ENCODE peak calls at places on chromosomes 12 and 14, in four cellular contexts. One of them, this sample, is unnamed.

GRCh38 chr12:129911437-129912049 is 7.7 kb upstream of the TMEM132D start:
- DNase-seq in fibroblast of lung: peak; percentile 43
- DNase-seq in neural progenitor cell: peak; percentile 88
- DNase-seq in GM23248: peak; percentile 51
- DNase-seq in this sample: peak; percentile 23

GRCh38 chr12:85949253-85949652 is 75.2 kb downstream of the NTS start:
- DNase-seq in neural progenitor cell: peak; percentile 4
- DNase-seq in fibroblast of lung: no peak
- DNase-seq in GM23248: no peak
- DNase-seq in this sample: no peak

GRCh38 chr14:59564356-59564755 is 12.3 kb downstream of the CCDC175 start:
- DNase-seq in neural progenitor cell: peak; percentile 29
- DNase-seq in GM23248: no peak
- DNase-seq in fibroblast of lung: no peak
- DNase-seq in this sample: no peak

GRCh38 chr12:389138-390096 is at the start of gene KDM5A:
- DNase-seq in GM23248: peak; percentile 97
- DNase-seq in fibroblast of lung: peak; percentile 96
- DNase-seq in neural progenitor cell: peak; percentile 97
- DNase-seq in this sample: peak; percentile 96

GRCh38 chr12:85058339-85058738 is 22.2 kb downstream of the LRRIQ1 start:
- DNase-seq in GM23248: no peak
- DNase-seq in fibroblast of lung: no peak
- DNase-seq in neural progenitor cell: no peak
- DNase-seq in this sample: no peak

GRCh38 chr12:94831081-94831747 is 172.3 kb downstream of the NDUFA12 start:
- DNase-seq in fibroblast of lung: no peak
- DNase-seq in neural progenitor cell: no peak
- DNase-seq in GM23248: no peak
- DNase-seq in this sample: no peak

GRCh38 chr12:65510584-65511050 is 232.1 kb downstream of the MSRB3 start:
- DNase-seq in neural progenitor cell: peak; percentile 89
- DNase-seq in GM23248: no peak
- DNase-seq in fibroblast of lung: peak; percentile 63
- DNase-seq in this sample: peak; percentile 50

GRCh38 chr12:132066749-132067148 is 77.4 kb downstream of the DDX51 start:
- DNase-seq in fibroblast of lung: no peak
- DNase-seq in neural progenitor cell: no peak
- DNase-seq in GM23248: no peak
- DNase-seq in this sample: no peak

GRCh38 chr12:120855823-120856589 is 48.2 kb downstream of the SPPL3 start:
- DNase-seq in neural progenitor cell: no peak
- DNase-seq in GM23248: peak; percentile 32
- DNase-seq in fibroblast of lung: peak; percentile 23
- DNase-seq in this sample: no peak

GRCh38 chr12:8644345-8645248 is 18.0 kb downstream of the MFAP5 start:
- DNase-seq in neural progenitor cell: no peak
- DNase-seq in fibroblast of lung: no peak
- DNase-seq in GM23248: peak; percentile 16
- DNase-seq in this sample: no peak

GRCh38 chr12:101707131-101707782 is 9.8 kb downstream of the CHPT1 start:
- DNase-seq in GM23248: no peak
- DNase-seq in neural progenitor cell: no peak
- DNase-seq in fibroblast of lung: peak; percentile 74
- DNase-seq in this sample: peak; percentile 68

GRCh38 chr14:61121293-61121897 is 140.3 kb downstream of the SLC38A6 start:
- DNase-seq in GM23248: no peak
- DNase-seq in neural progenitor cell: no peak
- DNase-seq in fibroblast of lung: no peak
- DNase-seq in this sample: no peak

GRCh38 chr12:107042801-107043200 is 50.5 kb downstream of the CRY1 start:
- DNase-seq in GM23248: no peak
- DNase-seq in fibroblast of lung: no peak
- DNase-seq in neural progenitor cell: no peak
- DNase-seq in this sample: no peak

GRCh38 chr14:55399183-55399582 is 12.4 kb downstream of the ATG14 start:
- DNase-seq in fibroblast of lung: no peak
- DNase-seq in GM23248: no peak
- DNase-seq in neural progenitor cell: no peak
- DNase-seq in this sample: no peak

GRCh38 chr12:128026696-128027574 is 240.0 kb upstream of the TMEM132C start:
- DNase-seq in GM23248: no peak
- DNase-seq in neural progenitor cell: no peak
- DNase-seq in fibroblast of lung: no peak
- DNase-seq in this sample: no peak

GRCh38 chr12:87217486-87217885 is 811.7 kb downstream of the C12orf50 start:
- DNase-seq in GM23248: peak; percentile 0
- DNase-seq in fibroblast of lung: peak; percentile 23
- DNase-seq in neural progenitor cell: no peak
- DNase-seq in this sample: peak; percentile 8

GRCh38 chr12:70831538-70831937 is 89.0 kb downstream of the PTPRR start:
- DNase-seq in fibroblast of lung: peak; percentile 52
- DNase-seq in neural progenitor cell: peak; percentile 17
- DNase-seq in GM23248: peak; percentile 45
- DNase-seq in this sample: peak; percentile 46

GRCh38 chr12:120413901-120414695 is 23.8 kb upstream of the COX6A1 start:
- DNase-seq in GM23248: no peak
- DNase-seq in neural progenitor cell: peak; percentile 96
- DNase-seq in fibroblast of lung: no peak
- DNase-seq in this sample: no peak

GRCh38 chr14:22002860-22003284 is 329.3 kb upstream of the OR4E1 start:
- DNase-seq in fibroblast of lung: no peak
- DNase-seq in neural progenitor cell: peak; percentile 79
- DNase-seq in GM23248: peak; percentile 4
- DNase-seq in this sample: no peak

GRCh38 chr12:95143784-95144205 is 70.4 kb upstream of the NR2C1 start:
- DNase-seq in fibroblast of lung: peak; percentile 39
- DNase-seq in GM23248: peak; percentile 51
- DNase-seq in neural progenitor cell: no peak
- DNase-seq in this sample: peak; percentile 27

GRCh38 chr14:67410313-67410712 is 1.7 kb downstream of the PLEK2 start:
- DNase-seq in fibroblast of lung: no peak
- DNase-seq in GM23248: no peak
- DNase-seq in neural progenitor cell: no peak
- DNase-seq in this sample: no peak

GRCh38 chr12:1984759-1985158 is 19.5 kb downstream of the DCP1B start:
- DNase-seq in GM23248: no peak
- DNase-seq in fibroblast of lung: no peak
- DNase-seq in neural progenitor cell: no peak
- DNase-seq in this sample: no peak

GRCh38 chr12:52949413-52950331 is 754 bp downstream of the KRT18 start:
- DNase-seq in neural progenitor cell: peak; percentile 46
- DNase-seq in GM23248: peak; percentile 85
- DNase-seq in fibroblast of lung: peak; percentile 97
- DNase-seq in this sample: peak; percentile 95

GRCh38 chr14:24117179-24117578 is 2.4 kb upstream of the NRL start:
- DNase-seq in GM23248: no peak
- DNase-seq in neural progenitor cell: no peak
- DNase-seq in fibroblast of lung: no peak
- DNase-seq in this sample: no peak

GRCh38 chr14:29741909-29742401 is 185.7 kb downstream of the PRKD1 start:
- DNase-seq in GM23248: peak; percentile 46
- DNase-seq in neural progenitor cell: no peak
- DNase-seq in fibroblast of lung: peak; percentile 87
- DNase-seq in this sample: peak; percentile 84

GRCh38 chr14:76456200-76456599 is 80.3 kb downstream of the ESRRB start:
- DNase-seq in fibroblast of lung: no peak
- DNase-seq in GM23248: peak; percentile 39
- DNase-seq in neural progenitor cell: peak; percentile 82
- DNase-seq in this sample: no peak

GRCh38 chr12:101759396-101760047 is 20.3 kb upstream of the SYCP3 start:
- DNase-seq in GM23248: peak; percentile 66
- DNase-seq in fibroblast of lung: peak; percentile 15
- DNase-seq in neural progenitor cell: peak; percentile 46
- DNase-seq in this sample: peak; percentile 14

GRCh38 chr12:127120851-127121250 is 1146.1 kb upstream of the TMEM132C start:
- DNase-seq in GM23248: no peak
- DNase-seq in fibroblast of lung: no peak
- DNase-seq in neural progenitor cell: no peak
- DNase-seq in this sample: no peak

GRCh38 chr12:96908170-96908675 is 1.2 kb downstream of the NEDD1 start:
- DNase-seq in GM23248: peak; percentile 13
- DNase-seq in fibroblast of lung: no peak
- DNase-seq in neural progenitor cell: no peak
- DNase-seq in this sample: no peak

GRCh38 chr12:76083761-76084276 is 666 bp downstream of the NAP1L1 start:
- DNase-seq in GM23248: peak; percentile 83
- DNase-seq in fibroblast of lung: peak; percentile 74
- DNase-seq in neural progenitor cell: peak; percentile 95
- DNase-seq in this sample: peak; percentile 50

GRCh38 chr12:114671664-114672476 is 12.1 kb downstream of the TBX3 start:
- DNase-seq in fibroblast of lung: no peak
- DNase-seq in neural progenitor cell: peak; percentile 75
- DNase-seq in GM23248: peak; percentile 78
- DNase-seq in this sample: no peak

GRCh38 chr14:57833304-57833703 is 32.6 kb downstream of the SLC35F4 start:
- DNase-seq in neural progenitor cell: no peak
- DNase-seq in fibroblast of lung: peak; percentile 96
- DNase-seq in GM23248: peak; percentile 97
- DNase-seq in this sample: peak; percentile 94

GRCh38 chr12:106114084-106115068 is 24.4 kb downstream of the NUAK1 start:
- DNase-seq in fibroblast of lung: no peak
- DNase-seq in GM23248: peak; percentile 75
- DNase-seq in neural progenitor cell: no peak
- DNase-seq in this sample: no peak

GRCh38 chr14:102516531-102517411 is 7.2 kb upstream of the ANKRD9 start:
- DNase-seq in fibroblast of lung: no peak
- DNase-seq in neural progenitor cell: peak; percentile 83
- DNase-seq in GM23248: peak; percentile 55
- DNase-seq in this sample: no peak

GRCh38 chr12:49041036-49041880 is 19.3 kb downstream of the KMT2D start:
- DNase-seq in GM23248: no peak
- DNase-seq in neural progenitor cell: no peak
- DNase-seq in fibroblast of lung: no peak
- DNase-seq in this sample: no peak
- H3K9ac ChIP-seq in GM23248: no peak overlapping the region
- H3K9ac ChIP-seq in neural progenitor cell: no peak overlapping the region
- H3K9ac ChIP-seq in fibroblast of lung: no peak overlapping the region
- H3K9ac ChIP-seq in this sample: no peak overlapping the region

GRCh38 chr12:45878630-45879255 is 111.6 kb downstream of the SCAF11 start:
- DNase-seq in fibroblast of lung: peak; percentile 8
- DNase-seq in GM23248: peak; percentile 1
- DNase-seq in neural progenitor cell: no peak
- DNase-seq in this sample: no peak
- H3K9ac ChIP-seq in fibroblast of lung: no peak overlapping the region
- H3K9ac ChIP-seq in GM23248: no peak overlapping the region
- H3K9ac ChIP-seq in neural progenitor cell: no peak overlapping the region
- H3K9ac ChIP-seq in this sample: no peak overlapping the region

DNA sequence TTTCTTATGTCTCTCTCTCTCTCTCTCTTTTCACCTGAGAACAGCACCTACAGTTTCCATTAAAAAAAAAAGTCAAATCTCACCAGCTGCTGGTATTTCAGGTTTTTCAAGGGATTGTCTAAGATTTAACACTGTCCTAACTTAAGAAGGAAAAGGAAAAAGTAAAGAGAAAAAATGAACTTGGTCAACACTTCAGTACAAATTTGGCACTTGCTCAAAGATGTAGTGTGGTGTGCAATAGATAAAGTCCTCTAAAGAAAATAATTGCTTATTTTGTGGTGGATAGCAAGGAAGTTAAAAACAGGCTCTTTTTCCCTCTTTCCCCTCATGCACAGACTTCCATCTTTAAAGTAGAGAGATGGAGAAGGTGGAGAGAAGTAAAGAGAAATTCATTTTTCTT is 416.2 kb downstream of the SOX5 start:
- DNase-seq in fibroblast of lung: no peak
- DNase-seq in GM23248: no peak
- DNase-seq in neural progenitor cell: no peak
- DNase-seq in this sample: no peak
- H3K9ac ChIP-seq in fibroblast of lung: no peak overlapping the region
- H3K9ac ChIP-seq in GM23248: no peak overlapping the region
- H3K9ac ChIP-seq in neural progenitor cell: no peak overlapping the region
- H3K9ac ChIP-seq in this sample: no peak overlapping the region

GRCh38 chr14:101410126-101410525 is 151.2 kb upstream of the DIO3 start:
- DNase-seq in fibroblast of lung: no peak
- DNase-seq in GM23248: no peak
- DNase-seq in neural progenitor cell: no peak
- DNase-seq in this sample: no peak

GRCh38 chr14:101409006-101409543 is 152.2 kb upstream of the DIO3 start:
- DNase-seq in GM23248: no peak
- DNase-seq in fibroblast of lung: no peak
- DNase-seq in neural progenitor cell: no peak
- DNase-seq in this sample: no peak

GRCh38 chr14:101407328-101407727 is 154.0 kb upstream of the DIO3 start:
- DNase-seq in GM23248: no peak
- DNase-seq in fibroblast of lung: no peak
- DNase-seq in neural progenitor cell: no peak
- DNase-seq in this sample: no peak

GRCh38 chr14:101406921-101407320 is 154.4 kb upstream of the DIO3 start:
- DNase-seq in GM23248: no peak
- DNase-seq in neural progenitor cell: no peak
- DNase-seq in fibroblast of lung: no peak
- DNase-seq in this sample: no peak

DNA sequence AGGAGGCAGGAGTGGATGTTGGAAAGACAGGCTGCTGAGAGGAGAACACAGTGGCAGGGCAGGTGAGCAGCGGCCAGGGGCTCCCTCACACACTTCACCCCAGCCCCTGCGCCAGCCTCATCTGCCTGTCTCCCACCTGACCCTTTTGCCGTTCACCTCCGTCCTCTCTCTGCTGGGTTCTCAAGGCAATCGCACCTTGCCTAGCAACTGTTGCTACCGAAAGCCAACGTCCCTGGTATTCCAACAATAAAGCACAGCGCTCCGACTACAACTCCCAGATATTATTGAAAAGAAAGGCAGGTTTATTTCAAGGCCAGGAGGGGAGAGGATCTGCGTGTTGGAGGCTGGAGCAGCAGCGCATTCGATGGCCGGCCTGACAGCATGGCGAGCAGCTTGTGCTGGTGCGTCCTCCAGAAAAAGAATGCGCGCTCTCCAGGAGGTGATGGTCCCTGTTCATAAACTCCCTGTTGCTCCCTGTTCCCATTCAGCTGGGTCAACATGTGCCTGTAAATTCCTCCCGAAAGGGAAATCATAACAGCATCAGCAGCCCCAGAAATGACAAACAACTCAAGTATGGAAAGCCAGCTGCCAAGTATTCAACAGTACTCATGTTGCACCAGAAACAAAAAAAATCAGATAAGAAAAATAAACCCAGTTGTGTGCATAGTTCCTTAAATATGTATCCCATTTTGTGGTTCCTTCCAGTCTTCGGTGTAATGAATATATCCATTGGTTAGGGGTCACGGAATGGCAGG is 153.0 kb upstream of the DIO3 start:
- DNase-seq in GM23248: peak; percentile 85
- DNase-seq in fibroblast of lung: peak; percentile 80
- DNase-seq in neural progenitor cell: no peak
- DNase-seq in this sample: peak; percentile 75
- H3K9ac ChIP-seq in GM23248: no peak overlapping the region
- H3K9ac ChIP-seq in fibroblast of lung: no peak overlapping the region
- H3K9ac ChIP-seq in neural progenitor cell: no peak overlapping the region
- H3K9ac ChIP-seq in this sample: no peak overlapping the region

GRCh38 chr12:14264316-14264715 is 101.2 kb upstream of the ATF7IP start:
- DNase-seq in GM23248: peak; percentile 36
- DNase-seq in fibroblast of lung: no peak
- DNase-seq in neural progenitor cell: no peak
- DNase-seq in this sample: no peak
- H3K9ac ChIP-seq in GM23248: no peak overlapping the region
- H3K9ac ChIP-seq in fibroblast of lung: no peak overlapping the region
- H3K9ac ChIP-seq in neural progenitor cell: no peak overlapping the region
- H3K9ac ChIP-seq in this sample: no peak overlapping the region